ENCODE peak calls at places on chromosomes 12 and 14, in four cellular contexts. Z is H1, C is SK-N-SH, D is GM12891. W is an unnamed sample.

GRCh38 chr12:105083041-105083440 is 1.2 kb downstream of the ALDH1L2 start:
- DNase-seq in Z (no peak), D (no peak), C (no peak), W (no peak)

GRCh38 chr14:73457050-73457934 is 1.1 kb downstream of the NUMB start:
- DNase-seq in D (no peak), C (peak), Z (no peak), W (no peak)

GRCh38 chr12:96208346-96208745 is 14.2 kb downstream of the ELK3 start:
- DNase-seq in D (no peak), C (no peak), Z (no peak), W (no peak)

GRCh38 chr12:56719056-56719455 is 6.0 kb downstream of the NACA start:
- DNase-seq in C (no peak), Z (no peak), D (no peak), W (no peak)

GRCh38 chr12:15556411-15556810 is 232.8 kb downstream of the EPS8 start:
- DNase-seq in D (no peak), C (no peak), Z (no peak), W (no peak)

GRCh38 chr14:102630405-102630804 is 38.0 kb downstream of the RCOR1 start:
- DNase-seq in C (no peak), D (no peak), Z (no peak), W (no peak)

GRCh38 chr14:49876563-49877127 is 16.2 kb upstream of the ARF6 start:
- DNase-seq in Z (no peak), C (no peak), D (no peak), W (no peak)

GRCh38 chr12:106020736-106021135 is 118.0 kb downstream of the NUAK1 start:
- DNase-seq in D (no peak), C (no peak), Z (no peak), W (no peak)

GRCh38 chr12:13817131-13817530 is 164.3 kb downstream of the GRIN2B start:
- DNase-seq in D (no peak), Z (no peak), C (no peak), W (no peak)

GRCh38 chr12:91225316-91225715 is 42.7 kb upstream of the DCN start:
- DNase-seq in Z (no peak), D (no peak), C (no peak), W (no peak)

GRCh38 chr14:99441157-99441870 is 39.3 kb downstream of the SETD3 start:
- DNase-seq in C (peak), Z (no peak), D (no peak), W (no peak)

GRCh38 chr12:80045594-80045993 is 53.7 kb upstream of the OTOGL start:
- DNase-seq in Z (no peak), D (no peak), C (no peak), W (no peak)

GRCh38 chr14:95318399-95318834 is 1.3 kb downstream of the CLMN start:
- DNase-seq in Z (no peak), C (no peak), D (no peak), W (no peak)

GRCh38 chr14:58805605-58806358 is 168.0 kb downstream of the DACT1 start:
- DNase-seq in C (no peak), D (no peak), Z (no peak), W (no peak)

GRCh38 chr14:76926521-76927251 is 100.5 kb downstream of the LRRC74A start:
- DNase-seq in Z (no peak), C (peak), D (peak), W (no peak)

GRCh38 chr14:90743826-90744225 is 72.4 kb downstream of the TTC7B start:
- DNase-seq in C (no peak), Z (no peak), D (no peak), W (no peak)

GRCh38 chr12:28795306-28795705 is 353.8 kb upstream of the FAR2 start:
- DNase-seq in C (no peak), Z (no peak), D (no peak), W (no peak)

GRCh38 chr12:2891240-2892053 is 756 bp downstream of the TULP3 start:
- DNase-seq in Z (no peak), C (peak), D (peak), W (peak)

GRCh38 chr14:29463727-29464370 is 463.8 kb downstream of the PRKD1 start:
- DNase-seq in D (no peak), Z (no peak), C (no peak), W (no peak)

GRCh38 chr12:105696-106095 is 39.1 kb downstream of the IQSEC3 start:
- DNase-seq in C (no peak), Z (no peak), D (no peak), W (no peak)

GRCh38 chr12:25242981-25243764 is 7.6 kb downstream of the KRAS start:
- DNase-seq in D (no peak), C (no peak), Z (no peak), W (no peak)

GRCh38 chr12:3313066-3313465 is 177.9 kb upstream of the PRMT8 start:
- DNase-seq in C (no peak), Z (no peak), D (no peak), W (no peak)

GRCh38 chr14:100733152-100733850 is 6.6 kb downstream of the DLK1 start:
- DNase-seq in Z (no peak), C (peak), D (no peak), W (no peak)

GRCh38 chr12:26617513-26617912 is 215.5 kb downstream of the ITPR2 start:
- DNase-seq in D (no peak), C (no peak), Z (no peak), W (no peak)

GRCh38 chr12:42511656-42512055 is 77.9 kb downstream of the PRICKLE1 start:
- DNase-seq in C (no peak), D (no peak), Z (no peak), W (no peak)

GRCh38 chr14:69013943-69014782 is 35.1 kb upstream of the ACTN1 start:
- DNase-seq in Z (no peak), C (peak), D (no peak), W (no peak)

GRCh38 chr14:89399594-89400068 is 17.4 kb downstream of the FOXN3 start:
- DNase-seq in C (peak), D (no peak), Z (no peak), W (no peak)

GRCh38 chr14:99262977-99263448 is 9.0 kb downstream of the BCL11B start:
- DNase-seq in Z (no peak), D (no peak), C (no peak), W (no peak)

GRCh38 chr14:84421611-84422010 is 1108.3 kb upstream of the FLRT2 start:
- DNase-seq in C (no peak), Z (no peak), D (no peak), W (no peak)
- TF ChIP-seq TAF1 in C (no peak), Z (no peak), D (no peak), W (no peak)

GRCh38 chr12:128940974-128941373 is 87.7 kb downstream of the GLT1D1 start:
- DNase-seq in D (no peak), Z (no peak), C (no peak), W (no peak)
- TF ChIP-seq TAF1 in D (no peak), Z (no peak), C (no peak), W (no peak)

DNA sequence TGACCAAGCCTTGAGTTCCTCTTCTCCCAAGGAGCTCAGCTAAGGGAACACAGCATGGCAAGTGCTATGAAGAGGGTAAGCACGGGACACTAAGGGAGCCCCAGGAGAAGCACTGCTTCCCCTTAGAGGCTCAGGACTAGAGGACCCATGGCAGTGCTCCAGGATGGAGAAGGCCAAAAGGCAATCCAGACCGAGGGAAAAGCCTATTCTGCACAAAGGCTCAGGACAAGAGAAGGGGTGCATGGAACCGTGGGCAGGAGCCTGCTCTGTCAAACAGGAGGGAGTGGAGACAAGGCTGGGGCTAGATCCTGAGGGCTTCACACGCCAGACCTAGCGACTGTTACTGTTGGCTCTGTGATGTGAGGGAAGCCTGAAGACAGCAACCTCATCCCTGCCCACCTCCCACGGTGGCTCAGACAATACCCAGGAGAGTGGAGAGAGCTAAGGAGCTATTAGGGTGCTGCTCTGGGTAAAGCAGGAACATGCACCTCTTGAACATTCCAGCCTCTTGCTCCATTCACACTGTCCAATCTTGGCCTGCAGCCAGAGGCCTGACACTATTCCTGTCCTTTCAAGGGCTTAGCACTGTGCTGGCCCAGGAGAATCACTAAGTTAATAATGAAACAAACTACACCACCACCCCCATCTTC is 24.2 kb downstream of the OTUB2 start:
- DNase-seq in C (no peak), D (no peak), Z (no peak), W (no peak)
- TF ChIP-seq TAF1 in C (no peak), D (no peak), Z (no peak), W (no peak)

GRCh38 chr12:69553626-69554248 is 31.5 kb upstream of the CCT2 start:
- DNase-seq in Z (no peak), D (no peak), C (peak), W (peak)
- TF ChIP-seq TAF1 in Z (no peak), D (no peak), C (no peak), W (no peak)

W was measured in K562.